ENCODE peak calls at places on chromosomes 2 and 18, in nine cellular contexts. One of them, this sample, is unnamed.

GRCh38 chr18:33051397-33051796 is 278.6 kb upstream of the KLHL14 start:
- DNase-seq in mesendoderm: no peak
- DNase-seq in dorsolateral prefrontal cortex: no peak
- DNase-seq in body of pancreas: peak
- DNase-seq in AG04450: no peak
- DNase-seq in A549: no peak
- DNase-seq in effector memory CD4-positive, alpha-beta T cell: no peak
- DNase-seq in right lobe of liver: no peak
- DNase-seq in aorta: no peak
- DNase-seq in this sample: no peak

GRCh38 chr2:109248590-109248989 is 119.6 kb downstream of the SH3RF3 start:
- DNase-seq in AG04450: no peak
- DNase-seq in dorsolateral prefrontal cortex: no peak
- DNase-seq in effector memory CD4-positive, alpha-beta T cell: no peak
- DNase-seq in body of pancreas: no peak
- DNase-seq in aorta: no peak
- DNase-seq in right lobe of liver: no peak
- DNase-seq in A549: no peak
- DNase-seq in mesendoderm: no peak
- DNase-seq in this sample: no peak

GRCh38 chr18:42087195-42087594 is 132.2 kb downstream of the PIK3C3 start:
- DNase-seq in right lobe of liver: no peak
- DNase-seq in dorsolateral prefrontal cortex: no peak
- DNase-seq in AG04450: no peak
- DNase-seq in effector memory CD4-positive, alpha-beta T cell: no peak
- DNase-seq in body of pancreas: no peak
- DNase-seq in mesendoderm: no peak
- DNase-seq in aorta: no peak
- DNase-seq in A549: no peak
- DNase-seq in this sample: no peak

GRCh38 chr2:178320011-178320410 is 125.7 kb downstream of the OSBPL6 start:
- DNase-seq in mesendoderm: no peak
- DNase-seq in A549: no peak
- DNase-seq in aorta: no peak
- DNase-seq in body of pancreas: no peak
- DNase-seq in dorsolateral prefrontal cortex: no peak
- DNase-seq in effector memory CD4-positive, alpha-beta T cell: no peak
- DNase-seq in AG04450: no peak
- DNase-seq in right lobe of liver: no peak
- DNase-seq in this sample: no peak

GRCh38 chr2:128359841-128360240 is 41.2 kb upstream of the HS6ST1 start:
- DNase-seq in aorta: no peak
- DNase-seq in right lobe of liver: no peak
- DNase-seq in AG04450: no peak
- DNase-seq in body of pancreas: no peak
- DNase-seq in mesendoderm: no peak
- DNase-seq in dorsolateral prefrontal cortex: no peak
- DNase-seq in effector memory CD4-positive, alpha-beta T cell: no peak
- DNase-seq in A549: no peak
- DNase-seq in this sample: no peak

GRCh38 chr2:226813148-226813701 is 13.6 kb upstream of the IRS1 start:
- DNase-seq in mesendoderm: peak
- DNase-seq in aorta: no peak
- DNase-seq in right lobe of liver: no peak
- DNase-seq in AG04450: no peak
- DNase-seq in body of pancreas: no peak
- DNase-seq in dorsolateral prefrontal cortex: no peak
- DNase-seq in effector memory CD4-positive, alpha-beta T cell: no peak
- DNase-seq in A549: no peak
- DNase-seq in this sample: no peak

GRCh38 chr2:216849987-216850386 is 9.9 kb downstream of the TNP1 start:
- DNase-seq in body of pancreas: peak
- DNase-seq in effector memory CD4-positive, alpha-beta T cell: no peak
- DNase-seq in mesendoderm: no peak
- DNase-seq in aorta: no peak
- DNase-seq in AG04450: no peak
- DNase-seq in dorsolateral prefrontal cortex: peak
- DNase-seq in A549: no peak
- DNase-seq in right lobe of liver: no peak
- DNase-seq in this sample: peak

GRCh38 chr2:228180126-228181097 is 1.1 kb downstream of the SPHKAP start:
- DNase-seq in right lobe of liver: no peak
- DNase-seq in A549: no peak
- DNase-seq in body of pancreas: no peak
- DNase-seq in mesendoderm: peak
- DNase-seq in aorta: no peak
- DNase-seq in dorsolateral prefrontal cortex: no peak
- DNase-seq in effector memory CD4-positive, alpha-beta T cell: no peak
- DNase-seq in AG04450: no peak
- DNase-seq in this sample: no peak

GRCh38 chr2:54213082-54213481 is 42.9 kb downstream of the TSPYL6 start:
- DNase-seq in body of pancreas: no peak
- DNase-seq in right lobe of liver: no peak
- DNase-seq in AG04450: no peak
- DNase-seq in mesendoderm: no peak
- DNase-seq in A549: no peak
- DNase-seq in aorta: no peak
- DNase-seq in effector memory CD4-positive, alpha-beta T cell: no peak
- DNase-seq in dorsolateral prefrontal cortex: no peak
- DNase-seq in this sample: no peak

GRCh38 chr2:64283641-64284371 is 139.6 kb upstream of the PELI1 start:
- DNase-seq in effector memory CD4-positive, alpha-beta T cell: no peak
- DNase-seq in dorsolateral prefrontal cortex: no peak
- DNase-seq in aorta: no peak
- DNase-seq in A549: no peak
- DNase-seq in mesendoderm: no peak
- DNase-seq in AG04450: no peak
- DNase-seq in right lobe of liver: no peak
- DNase-seq in body of pancreas: no peak
- DNase-seq in this sample: no peak

GRCh38 chr2:97775074-97775473 is 61.7 kb downstream of the ZAP70 start:
- DNase-seq in body of pancreas: no peak
- DNase-seq in dorsolateral prefrontal cortex: no peak
- DNase-seq in mesendoderm: no peak
- DNase-seq in AG04450: no peak
- DNase-seq in right lobe of liver: no peak
- DNase-seq in A549: no peak
- DNase-seq in aorta: no peak
- DNase-seq in effector memory CD4-positive, alpha-beta T cell: no peak
- DNase-seq in this sample: no peak

GRCh38 chr2:22282902-22283301 is 1102.1 kb upstream of the KLHL29 start:
- DNase-seq in body of pancreas: no peak
- DNase-seq in aorta: no peak
- DNase-seq in AG04450: no peak
- DNase-seq in effector memory CD4-positive, alpha-beta T cell: no peak
- DNase-seq in mesendoderm: peak
- DNase-seq in A549: no peak
- DNase-seq in right lobe of liver: no peak
- DNase-seq in dorsolateral prefrontal cortex: no peak
- DNase-seq in this sample: no peak

GRCh38 chr18:72867721-72868665 is at the start of gene NETO1:
- DNase-seq in mesendoderm: peak
- DNase-seq in dorsolateral prefrontal cortex: no peak
- DNase-seq in A549: no peak
- DNase-seq in right lobe of liver: no peak
- DNase-seq in effector memory CD4-positive, alpha-beta T cell: no peak
- DNase-seq in body of pancreas: no peak
- DNase-seq in AG04450: no peak
- DNase-seq in aorta: no peak
- DNase-seq in this sample: peak

GRCh38 chr2:68799615-68800400 is 65.2 kb downstream of the ARHGAP25 start:
- DNase-seq in mesendoderm: peak
- DNase-seq in dorsolateral prefrontal cortex: no peak
- DNase-seq in AG04450: no peak
- DNase-seq in A549: no peak
- DNase-seq in aorta: no peak
- DNase-seq in right lobe of liver: no peak
- DNase-seq in effector memory CD4-positive, alpha-beta T cell: no peak
- DNase-seq in body of pancreas: no peak
- DNase-seq in this sample: peak

GRCh38 chr2:64906853-64907536 is 82.2 kb upstream of the SLC1A4 start:
- DNase-seq in AG04450: no peak
- DNase-seq in dorsolateral prefrontal cortex: no peak
- DNase-seq in body of pancreas: no peak
- DNase-seq in A549: no peak
- DNase-seq in aorta: no peak
- DNase-seq in mesendoderm: no peak
- DNase-seq in right lobe of liver: no peak
- DNase-seq in effector memory CD4-positive, alpha-beta T cell: no peak
- DNase-seq in this sample: no peak

GRCh38 chr18:61833978-61834377 is 58.8 kb downstream of the RNF152 start:
- DNase-seq in aorta: no peak
- DNase-seq in body of pancreas: no peak
- DNase-seq in A549: no peak
- DNase-seq in effector memory CD4-positive, alpha-beta T cell: no peak
- DNase-seq in dorsolateral prefrontal cortex: no peak
- DNase-seq in right lobe of liver: no peak
- DNase-seq in AG04450: no peak
- DNase-seq in mesendoderm: no peak
- DNase-seq in this sample: no peak

DNA sequence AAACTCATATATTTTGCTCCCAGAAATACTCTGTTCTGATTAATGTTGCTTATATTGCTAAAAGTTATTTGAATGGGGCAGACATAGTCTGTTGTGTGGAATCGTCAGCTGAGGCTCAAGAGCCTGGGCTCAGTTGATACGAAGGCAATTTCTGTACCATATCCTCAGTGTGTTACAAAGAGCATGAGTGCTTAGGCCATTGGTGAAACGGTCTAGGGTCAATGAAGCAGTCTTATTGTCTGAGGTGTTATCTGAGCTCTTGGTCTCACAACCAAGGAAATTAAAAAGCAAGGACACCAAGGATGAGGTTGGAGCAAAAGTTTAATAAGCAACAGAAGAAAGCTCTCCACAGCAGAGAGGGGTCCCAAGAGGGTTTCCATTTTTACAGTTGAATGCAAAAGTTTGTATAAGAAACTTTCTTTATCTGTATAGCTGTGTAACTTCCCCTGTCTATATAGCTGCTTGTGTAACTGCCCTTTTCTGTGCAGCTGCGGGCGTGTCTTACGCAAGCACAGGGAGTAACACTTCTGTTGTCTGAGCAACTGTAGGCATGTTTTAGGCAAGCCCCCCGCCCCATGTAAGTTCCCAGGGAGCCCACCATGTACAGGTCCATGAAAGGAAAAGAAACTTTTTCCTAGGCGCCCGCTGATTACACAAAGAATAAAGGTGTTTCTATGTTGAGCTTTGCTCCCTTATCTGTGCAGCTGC is 40.6 kb upstream of the DSC1 start:
- DNase-seq in AG04450: no peak
- DNase-seq in right lobe of liver: peak
- DNase-seq in aorta: peak
- DNase-seq in body of pancreas: peak
- DNase-seq in dorsolateral prefrontal cortex: no peak
- DNase-seq in effector memory CD4-positive, alpha-beta T cell: no peak
- DNase-seq in mesendoderm: no peak
- DNase-seq in A549: no peak
- DNase-seq in this sample: no peak
- H3K27ac ChIP-seq in AG04450: no peak
- H3K27ac ChIP-seq in right lobe of liver: no peak
- H3K27ac ChIP-seq in aorta: no peak
- H3K27ac ChIP-seq in body of pancreas: no peak
- H3K27ac ChIP-seq in dorsolateral prefrontal cortex: no peak
- H3K27ac ChIP-seq in effector memory CD4-positive, alpha-beta T cell: no peak
- H3K27ac ChIP-seq in mesendoderm: no peak
- H3K27ac ChIP-seq in A549: no peak
- H3K27ac ChIP-seq in this sample: peak

GRCh38 chr2:71327916-71328315 is 3.7 kb upstream of the ZNF638 start:
- DNase-seq in effector memory CD4-positive, alpha-beta T cell: no peak
- DNase-seq in AG04450: no peak
- DNase-seq in right lobe of liver: no peak
- DNase-seq in A549: no peak
- DNase-seq in mesendoderm: peak
- DNase-seq in aorta: no peak
- DNase-seq in body of pancreas: no peak
- DNase-seq in dorsolateral prefrontal cortex: no peak
- DNase-seq in this sample: no peak
- H3K27ac ChIP-seq in effector memory CD4-positive, alpha-beta T cell: no peak
- H3K27ac ChIP-seq in AG04450: no peak
- H3K27ac ChIP-seq in right lobe of liver: no peak
- H3K27ac ChIP-seq in A549: no peak
- H3K27ac ChIP-seq in mesendoderm: no peak
- H3K27ac ChIP-seq in aorta: no peak
- H3K27ac ChIP-seq in body of pancreas: no peak
- H3K27ac ChIP-seq in dorsolateral prefrontal cortex: no peak
- H3K27ac ChIP-seq in this sample: no peak

GRCh38 chr2:137096187-137096586 is 330.8 kb downstream of the THSD7B start:
- DNase-seq in dorsolateral prefrontal cortex: no peak
- DNase-seq in A549: no peak
- DNase-seq in right lobe of liver: no peak
- DNase-seq in aorta: no peak
- DNase-seq in AG04450: no peak
- DNase-seq in mesendoderm: no peak
- DNase-seq in body of pancreas: no peak
- DNase-seq in effector memory CD4-positive, alpha-beta T cell: no peak
- DNase-seq in this sample: no peak
- H3K27ac ChIP-seq in dorsolateral prefrontal cortex: no peak
- H3K27ac ChIP-seq in A549: no peak
- H3K27ac ChIP-seq in right lobe of liver: no peak
- H3K27ac ChIP-seq in aorta: no peak
- H3K27ac ChIP-seq in AG04450: no peak
- H3K27ac ChIP-seq in mesendoderm: no peak
- H3K27ac ChIP-seq in body of pancreas: no peak
- H3K27ac ChIP-seq in effector memory CD4-positive, alpha-beta T cell: no peak
- H3K27ac ChIP-seq in this sample: no peak

GRCh38 chr2:144389151-144389929 is 130.6 kb downstream of the ZEB2 start:
- DNase-seq in mesendoderm: peak
- DNase-seq in effector memory CD4-positive, alpha-beta T cell: no peak
- DNase-seq in aorta: no peak
- DNase-seq in right lobe of liver: peak
- DNase-seq in A549: no peak
- DNase-seq in AG04450: no peak
- DNase-seq in body of pancreas: peak
- DNase-seq in dorsolateral prefrontal cortex: no peak
- DNase-seq in this sample: peak
- H3K27ac ChIP-seq in mesendoderm: no peak
- H3K27ac ChIP-seq in effector memory CD4-positive, alpha-beta T cell: no peak
- H3K27ac ChIP-seq in aorta: no peak
- H3K27ac ChIP-seq in right lobe of liver: no peak
- H3K27ac ChIP-seq in A549: no peak
- H3K27ac ChIP-seq in AG04450: no peak
- H3K27ac ChIP-seq in body of pancreas: no peak
- H3K27ac ChIP-seq in dorsolateral prefrontal cortex: peak
- H3K27ac ChIP-seq in this sample: no peak

GRCh38 chr2:16507655-16508054 is 158.0 kb downstream of the CYRIA start:
- DNase-seq in effector memory CD4-positive, alpha-beta T cell: no peak
- DNase-seq in mesendoderm: no peak
- DNase-seq in right lobe of liver: no peak
- DNase-seq in A549: no peak
- DNase-seq in body of pancreas: no peak
- DNase-seq in AG04450: no peak
- DNase-seq in aorta: no peak
- DNase-seq in dorsolateral prefrontal cortex: no peak
- DNase-seq in this sample: no peak
- H3K27ac ChIP-seq in effector memory CD4-positive, alpha-beta T cell: no peak
- H3K27ac ChIP-seq in mesendoderm: no peak
- H3K27ac ChIP-seq in right lobe of liver: no peak
- H3K27ac ChIP-seq in A549: no peak
- H3K27ac ChIP-seq in body of pancreas: no peak
- H3K27ac ChIP-seq in AG04450: no peak
- H3K27ac ChIP-seq in aorta: no peak
- H3K27ac ChIP-seq in dorsolateral prefrontal cortex: no peak
- H3K27ac ChIP-seq in this sample: no peak